ENCODE peak calls at places on chromosomes 12 and 14, in nine cellular contexts. One of them, this sample, is unnamed.

GRCh38 chr12:114926341-114926740 is 242.4 kb upstream of the TBX3 start:
- DNase-seq in Caco-2: no peak
- DNase-seq in mucosa of descending colon: no peak
- DNase-seq in fibroblast of lung: no peak
- DNase-seq in progenitor cell of endocrine pancreas: no peak
- DNase-seq in IMR-90: no peak
- DNase-seq in BE2C: no peak
- DNase-seq in PC-3: no peak
- DNase-seq in AG09309: no peak
- DNase-seq in this sample: no peak

GRCh38 chr14:79383031-79383430 is 828.3 kb downstream of the DIO2 start:
- DNase-seq in Caco-2: no peak
- DNase-seq in mucosa of descending colon: no peak
- DNase-seq in fibroblast of lung: no peak
- DNase-seq in progenitor cell of endocrine pancreas: no peak
- DNase-seq in IMR-90: no peak
- DNase-seq in BE2C: no peak
- DNase-seq in PC-3: no peak
- DNase-seq in AG09309: no peak
- DNase-seq in this sample: no peak

GRCh38 chr12:79409562-79409961 is 281.2 kb downstream of the PAWR start:
- DNase-seq in Caco-2: no peak
- DNase-seq in mucosa of descending colon: no peak
- DNase-seq in fibroblast of lung: peak
- DNase-seq in progenitor cell of endocrine pancreas: no peak
- DNase-seq in IMR-90: peak
- DNase-seq in BE2C: no peak
- DNase-seq in PC-3: peak
- DNase-seq in AG09309: no peak
- DNase-seq in this sample: peak

GRCh38 chr14:74349757-74350156 is 1.5 kb downstream of the VRTN start:
- DNase-seq in Caco-2: peak
- DNase-seq in mucosa of descending colon: peak
- DNase-seq in fibroblast of lung: no peak
- DNase-seq in progenitor cell of endocrine pancreas: no peak
- DNase-seq in IMR-90: no peak
- DNase-seq in BE2C: no peak
- DNase-seq in PC-3: no peak
- DNase-seq in AG09309: no peak
- DNase-seq in this sample: no peak

GRCh38 chr14:61992139-61992538 is 229.9 kb downstream of the SNAPC1 start:
- DNase-seq in Caco-2: no peak
- DNase-seq in mucosa of descending colon: peak
- DNase-seq in fibroblast of lung: no peak
- DNase-seq in progenitor cell of endocrine pancreas: no peak
- DNase-seq in IMR-90: no peak
- DNase-seq in BE2C: no peak
- DNase-seq in PC-3: peak
- DNase-seq in AG09309: no peak
- DNase-seq in this sample: no peak

GRCh38 chr12:102478416-102479098 is 1.8 kb downstream of the IGF1 start:
- DNase-seq in Caco-2: peak
- DNase-seq in mucosa of descending colon: peak
- DNase-seq in fibroblast of lung: peak
- DNase-seq in progenitor cell of endocrine pancreas: peak
- DNase-seq in IMR-90: no peak
- DNase-seq in BE2C: no peak
- DNase-seq in PC-3: no peak
- DNase-seq in AG09309: no peak
- DNase-seq in this sample: no peak

GRCh38 chr12:108333898-108334699 is 5.0 kb downstream of the CMKLR1 start:
- DNase-seq in Caco-2: no peak
- DNase-seq in mucosa of descending colon: no peak
- DNase-seq in fibroblast of lung: peak
- DNase-seq in progenitor cell of endocrine pancreas: no peak
- DNase-seq in IMR-90: peak
- DNase-seq in BE2C: no peak
- DNase-seq in PC-3: peak
- DNase-seq in AG09309: peak
- DNase-seq in this sample: no peak

GRCh38 chr12:124995200-124995961 is 1.9 kb downstream of the BRI3BP start:
- DNase-seq in Caco-2: no peak
- DNase-seq in mucosa of descending colon: peak
- DNase-seq in fibroblast of lung: no peak
- DNase-seq in progenitor cell of endocrine pancreas: no peak
- DNase-seq in IMR-90: no peak
- DNase-seq in BE2C: no peak
- DNase-seq in PC-3: no peak
- DNase-seq in AG09309: no peak
- DNase-seq in this sample: no peak

GRCh38 chr12:131132118-131132892 is 178.6 kb downstream of the ADGRD1 start:
- DNase-seq in Caco-2: peak
- DNase-seq in mucosa of descending colon: peak
- DNase-seq in fibroblast of lung: no peak
- DNase-seq in progenitor cell of endocrine pancreas: peak
- DNase-seq in IMR-90: peak
- DNase-seq in BE2C: peak
- DNase-seq in PC-3: peak
- DNase-seq in AG09309: no peak
- DNase-seq in this sample: no peak

GRCh38 chr12:23113781-23114180 is 488.8 kb downstream of the ETNK1 start:
- DNase-seq in Caco-2: no peak
- DNase-seq in mucosa of descending colon: no peak
- DNase-seq in fibroblast of lung: peak
- DNase-seq in progenitor cell of endocrine pancreas: no peak
- DNase-seq in IMR-90: no peak
- DNase-seq in BE2C: no peak
- DNase-seq in PC-3: peak
- DNase-seq in AG09309: no peak
- DNase-seq in this sample: no peak

GRCh38 chr12:76290963-76291859 is 57.0 kb downstream of the BBS10 start:
- DNase-seq in Caco-2: no peak
- DNase-seq in mucosa of descending colon: no peak
- DNase-seq in fibroblast of lung: no peak
- DNase-seq in progenitor cell of endocrine pancreas: no peak
- DNase-seq in IMR-90: no peak
- DNase-seq in BE2C: no peak
- DNase-seq in PC-3: no peak
- DNase-seq in AG09309: no peak
- DNase-seq in this sample: no peak

GRCh38 chr12:1904875-1905274 is 13.6 kb downstream of the CACNA2D4 start:
- DNase-seq in Caco-2: peak
- DNase-seq in mucosa of descending colon: no peak
- DNase-seq in fibroblast of lung: no peak
- DNase-seq in progenitor cell of endocrine pancreas: no peak
- DNase-seq in IMR-90: no peak
- DNase-seq in BE2C: no peak
- DNase-seq in PC-3: no peak
- DNase-seq in AG09309: no peak
- DNase-seq in this sample: no peak

DNA sequence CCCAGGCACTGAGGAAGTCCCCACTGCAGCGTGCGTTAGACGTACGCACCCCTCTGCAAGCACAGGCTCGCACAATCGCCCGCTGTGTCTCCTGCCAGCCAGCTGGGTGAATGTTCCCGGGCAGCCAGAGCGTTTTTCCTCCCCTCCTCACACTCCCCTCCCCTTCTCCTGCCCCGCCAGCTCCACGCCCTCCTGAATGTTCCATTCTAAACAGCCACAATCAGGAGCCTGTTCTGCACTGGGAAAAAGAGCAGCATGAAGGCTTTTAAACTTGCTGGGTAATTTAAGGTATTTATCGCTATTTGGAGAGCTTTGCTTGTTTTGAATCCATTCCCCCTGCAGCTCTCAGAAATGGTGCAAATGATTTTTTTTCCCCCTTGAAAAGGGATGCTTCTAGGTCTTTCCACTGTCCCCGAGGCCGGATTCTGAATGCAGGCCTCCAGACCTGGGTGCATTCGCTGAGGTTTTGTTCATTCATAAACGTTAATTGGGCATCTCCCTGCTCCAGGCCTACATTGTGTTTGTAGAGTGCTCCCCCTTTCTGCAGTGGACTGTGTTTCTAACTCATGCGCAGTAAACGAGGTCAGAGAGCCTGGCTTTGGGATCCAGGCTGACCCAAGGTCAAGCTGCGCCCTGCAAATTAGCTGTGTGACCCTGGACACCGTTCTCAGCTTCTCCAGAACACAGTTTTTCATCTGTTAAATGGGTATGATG is 212.5 kb downstream of the CHST11 start:
- DNase-seq in Caco-2: no peak
- DNase-seq in mucosa of descending colon: peak
- DNase-seq in fibroblast of lung: no peak
- DNase-seq in progenitor cell of endocrine pancreas: peak
- DNase-seq in IMR-90: no peak
- DNase-seq in BE2C: peak
- DNase-seq in PC-3: peak
- DNase-seq in AG09309: no peak
- DNase-seq in this sample: no peak
- TF ChIP-seq CTCF in Caco-2: peak
- TF ChIP-seq CTCF in mucosa of descending colon: no peak
- TF ChIP-seq CTCF in fibroblast of lung: peak
- TF ChIP-seq CTCF in progenitor cell of endocrine pancreas: no peak
- TF ChIP-seq CTCF in IMR-90: no peak
- TF ChIP-seq CTCF in BE2C: peak
- TF ChIP-seq CTCF in PC-3: no peak
- TF ChIP-seq CTCF in AG09309: peak
- TF ChIP-seq CTCF in this sample: peak

GRCh38 chr12:71638499-71638898 is 25.1 kb downstream of the ZFC3H1 start:
- DNase-seq in Caco-2: no peak
- DNase-seq in mucosa of descending colon: no peak
- DNase-seq in fibroblast of lung: no peak
- DNase-seq in progenitor cell of endocrine pancreas: no peak
- DNase-seq in IMR-90: no peak
- DNase-seq in BE2C: no peak
- DNase-seq in PC-3: no peak
- DNase-seq in AG09309: no peak
- DNase-seq in this sample: no peak

GRCh38 chr12:71641390-71641789 is 22.3 kb downstream of the ZFC3H1 start:
- DNase-seq in Caco-2: no peak
- DNase-seq in mucosa of descending colon: no peak
- DNase-seq in fibroblast of lung: no peak
- DNase-seq in progenitor cell of endocrine pancreas: no peak
- DNase-seq in IMR-90: no peak
- DNase-seq in BE2C: no peak
- DNase-seq in PC-3: no peak
- DNase-seq in AG09309: no peak
- DNase-seq in this sample: no peak

GRCh38 chr12:71636704-71637115 is 26.9 kb downstream of the ZFC3H1 start:
- DNase-seq in Caco-2: peak
- DNase-seq in mucosa of descending colon: peak
- DNase-seq in fibroblast of lung: peak
- DNase-seq in progenitor cell of endocrine pancreas: no peak
- DNase-seq in IMR-90: peak
- DNase-seq in BE2C: peak
- DNase-seq in PC-3: peak
- DNase-seq in AG09309: peak
- DNase-seq in this sample: peak

GRCh38 chr12:71640316-71640715 is 23.3 kb downstream of the ZFC3H1 start:
- DNase-seq in Caco-2: no peak
- DNase-seq in mucosa of descending colon: no peak
- DNase-seq in fibroblast of lung: no peak
- DNase-seq in progenitor cell of endocrine pancreas: no peak
- DNase-seq in IMR-90: no peak
- DNase-seq in BE2C: no peak
- DNase-seq in PC-3: no peak
- DNase-seq in AG09309: no peak
- DNase-seq in this sample: no peak

DNA sequence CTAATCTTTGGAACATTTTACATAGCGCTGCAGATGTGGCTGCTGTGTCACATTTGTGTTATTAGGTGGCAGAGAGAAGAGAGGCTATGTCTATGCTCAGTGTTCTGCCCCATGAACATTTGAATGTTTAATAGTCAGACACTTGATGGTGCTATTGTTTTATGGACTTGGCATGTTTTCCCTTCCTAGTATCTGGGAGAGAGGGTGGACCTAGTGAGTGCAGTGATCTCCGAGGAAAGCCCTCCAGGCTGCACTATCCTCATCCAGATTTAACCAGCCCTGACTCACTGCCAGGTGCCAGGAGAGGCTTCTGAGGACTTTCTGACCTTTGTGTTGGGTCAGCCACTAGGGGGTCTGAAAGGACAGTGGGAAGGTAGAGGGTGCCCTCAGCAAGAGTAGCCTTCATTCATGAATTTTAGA is 24.3 kb downstream of the ZFC3H1 start:
- DNase-seq in Caco-2: peak
- DNase-seq in mucosa of descending colon: no peak
- DNase-seq in fibroblast of lung: no peak
- DNase-seq in progenitor cell of endocrine pancreas: no peak
- DNase-seq in IMR-90: no peak
- DNase-seq in BE2C: peak
- DNase-seq in PC-3: peak
- DNase-seq in AG09309: no peak
- DNase-seq in this sample: no peak
- TF ChIP-seq CTCF in Caco-2: peak
- TF ChIP-seq CTCF in mucosa of descending colon: no peak
- TF ChIP-seq CTCF in fibroblast of lung: no peak
- TF ChIP-seq CTCF in progenitor cell of endocrine pancreas: peak
- TF ChIP-seq CTCF in IMR-90: no peak
- TF ChIP-seq CTCF in BE2C: peak
- TF ChIP-seq CTCF in PC-3: peak
- TF ChIP-seq CTCF in AG09309: no peak
- TF ChIP-seq CTCF in this sample: no peak

GRCh38 chr12:6323340-6323994 is 13.0 kb downstream of the PLEKHG6 start:
- DNase-seq in Caco-2: peak
- DNase-seq in mucosa of descending colon: no peak
- DNase-seq in fibroblast of lung: peak
- DNase-seq in progenitor cell of endocrine pancreas: no peak
- DNase-seq in IMR-90: peak
- DNase-seq in BE2C: peak
- DNase-seq in PC-3: peak
- DNase-seq in AG09309: peak
- DNase-seq in this sample: peak
- TF ChIP-seq CTCF in Caco-2: peak
- TF ChIP-seq CTCF in mucosa of descending colon: no peak
- TF ChIP-seq CTCF in fibroblast of lung: peak
- TF ChIP-seq CTCF in progenitor cell of endocrine pancreas: peak
- TF ChIP-seq CTCF in IMR-90: peak
- TF ChIP-seq CTCF in BE2C: peak
- TF ChIP-seq CTCF in PC-3: peak
- TF ChIP-seq CTCF in AG09309: peak
- TF ChIP-seq CTCF in this sample: peak

GRCh38 chr14:38696925-38697324 is 406.1 kb downstream of the SEC23A start:
- DNase-seq in Caco-2: no peak
- DNase-seq in mucosa of descending colon: no peak
- DNase-seq in fibroblast of lung: no peak
- DNase-seq in progenitor cell of endocrine pancreas: no peak
- DNase-seq in IMR-90: no peak
- DNase-seq in BE2C: no peak
- DNase-seq in PC-3: no peak
- DNase-seq in AG09309: no peak
- DNase-seq in this sample: no peak

DNA sequence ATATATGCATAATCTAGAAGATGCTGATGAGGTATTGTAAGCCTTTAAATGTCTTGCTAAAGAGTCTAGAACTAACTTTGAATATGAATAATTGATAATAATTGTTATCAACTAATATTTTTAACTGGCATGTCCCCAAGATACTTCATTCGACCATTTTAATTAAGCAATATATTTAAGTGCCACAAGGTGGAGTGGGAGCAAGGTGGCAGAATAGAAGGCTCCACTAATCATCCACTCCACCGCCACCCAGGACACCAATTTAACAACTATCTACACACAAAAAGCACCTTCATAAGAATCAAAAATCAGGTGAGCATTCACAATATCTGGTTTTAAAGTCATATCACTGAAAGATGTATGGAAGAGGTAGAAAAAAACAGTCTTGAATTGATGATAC is 409.6 kb downstream of the SEC23A start:
- DNase-seq in Caco-2: no peak
- DNase-seq in mucosa of descending colon: no peak
- DNase-seq in fibroblast of lung: no peak
- DNase-seq in progenitor cell of endocrine pancreas: no peak
- DNase-seq in IMR-90: no peak
- DNase-seq in BE2C: no peak
- DNase-seq in PC-3: no peak
- DNase-seq in AG09309: no peak
- DNase-seq in this sample: no peak
- TF ChIP-seq CTCF in Caco-2: no peak
- TF ChIP-seq CTCF in mucosa of descending colon: no peak
- TF ChIP-seq CTCF in fibroblast of lung: no peak
- TF ChIP-seq CTCF in progenitor cell of endocrine pancreas: peak
- TF ChIP-seq CTCF in IMR-90: no peak
- TF ChIP-seq CTCF in BE2C: peak
- TF ChIP-seq CTCF in PC-3: peak
- TF ChIP-seq CTCF in AG09309: no peak
- TF ChIP-seq CTCF in this sample: no peak

This sample was measured in AG09319.